ENCODE peak calls at places on chromosome 17, in ten cellular contexts. One of them, this sample, is unnamed.

GRCh38 chr17:76578376-76578775 is 7.3 kb downstream of the ST6GALNAC2 start:
- DNase-seq in body of pancreas: no peak
- DNase-seq in A549: no peak
- DNase-seq in H1: no peak
- DNase-seq in stomach: peak
- DNase-seq in adrenal gland: no peak
- DNase-seq in Peyer's patch: no peak
- DNase-seq in tibial nerve: no peak
- DNase-seq in heart left ventricle: no peak
- DNase-seq in suprapubic skin: no peak
- DNase-seq in this sample: no peak

GRCh38 chr17:51706098-51706497 is 445.8 kb downstream of the UTP18 start:
- DNase-seq in body of pancreas: no peak
- DNase-seq in A549: no peak
- DNase-seq in H1: no peak
- DNase-seq in stomach: no peak
- DNase-seq in adrenal gland: no peak
- DNase-seq in Peyer's patch: no peak
- DNase-seq in tibial nerve: no peak
- DNase-seq in heart left ventricle: no peak
- DNase-seq in suprapubic skin: no peak
- DNase-seq in this sample: no peak

GRCh38 chr17:64679710-64680216 is 17.7 kb upstream of the SMURF2 start:
- DNase-seq in body of pancreas: no peak
- DNase-seq in A549: peak
- DNase-seq in H1: no peak
- DNase-seq in stomach: no peak
- DNase-seq in adrenal gland: no peak
- DNase-seq in Peyer's patch: no peak
- DNase-seq in tibial nerve: no peak
- DNase-seq in heart left ventricle: peak
- DNase-seq in suprapubic skin: no peak
- DNase-seq in this sample: no peak

GRCh38 chr17:4558311-4558972 is 1.9 kb downstream of the GGT6 start:
- DNase-seq in body of pancreas: no peak
- DNase-seq in A549: no peak
- DNase-seq in H1: no peak
- DNase-seq in stomach: no peak
- DNase-seq in adrenal gland: no peak
- DNase-seq in Peyer's patch: no peak
- DNase-seq in tibial nerve: no peak
- DNase-seq in heart left ventricle: no peak
- DNase-seq in suprapubic skin: no peak
- DNase-seq in this sample: no peak

GRCh38 chr17:40850287-40850972 is 16.6 kb downstream of the KRT12 start:
- DNase-seq in body of pancreas: no peak
- DNase-seq in A549: peak
- DNase-seq in H1: no peak
- DNase-seq in stomach: no peak
- DNase-seq in adrenal gland: no peak
- DNase-seq in Peyer's patch: no peak
- DNase-seq in tibial nerve: no peak
- DNase-seq in heart left ventricle: no peak
- DNase-seq in suprapubic skin: no peak
- DNase-seq in this sample: no peak

GRCh38 chr17:62895256-62895649 is 70.8 kb upstream of the TANC2 start:
- DNase-seq in body of pancreas: no peak
- DNase-seq in A549: no peak
- DNase-seq in H1: no peak
- DNase-seq in stomach: no peak
- DNase-seq in adrenal gland: no peak
- DNase-seq in Peyer's patch: no peak
- DNase-seq in tibial nerve: no peak
- DNase-seq in heart left ventricle: no peak
- DNase-seq in suprapubic skin: no peak
- DNase-seq in this sample: no peak

GRCh38 chr17:30393491-30393890 is 14.8 kb downstream of the CPD start:
- DNase-seq in body of pancreas: no peak
- DNase-seq in A549: no peak
- DNase-seq in H1: no peak
- DNase-seq in stomach: no peak
- DNase-seq in adrenal gland: no peak
- DNase-seq in Peyer's patch: no peak
- DNase-seq in tibial nerve: no peak
- DNase-seq in heart left ventricle: no peak
- DNase-seq in suprapubic skin: no peak
- DNase-seq in this sample: no peak

GRCh38 chr17:11871773-11872172 is 125.5 kb downstream of the ZNF18 start:
- DNase-seq in body of pancreas: no peak
- DNase-seq in A549: peak
- DNase-seq in H1: no peak
- DNase-seq in stomach: no peak
- DNase-seq in adrenal gland: no peak
- DNase-seq in Peyer's patch: no peak
- DNase-seq in tibial nerve: no peak
- DNase-seq in heart left ventricle: no peak
- DNase-seq in suprapubic skin: no peak
- DNase-seq in this sample: no peak

GRCh38 chr17:4566785-4567184 is 6.4 kb upstream of the GGT6 start:
- DNase-seq in body of pancreas: peak
- DNase-seq in A549: peak
- DNase-seq in H1: peak
- DNase-seq in stomach: peak
- DNase-seq in adrenal gland: peak
- DNase-seq in Peyer's patch: peak
- DNase-seq in tibial nerve: peak
- DNase-seq in heart left ventricle: peak
- DNase-seq in suprapubic skin: no peak
- DNase-seq in this sample: peak

GRCh38 chr17:6870841-6871240 is 39.3 kb upstream of the TEKT1 start:
- DNase-seq in body of pancreas: no peak
- DNase-seq in A549: peak
- DNase-seq in H1: no peak
- DNase-seq in stomach: no peak
- DNase-seq in adrenal gland: no peak
- DNase-seq in Peyer's patch: no peak
- DNase-seq in tibial nerve: no peak
- DNase-seq in heart left ventricle: no peak
- DNase-seq in suprapubic skin: no peak
- DNase-seq in this sample: no peak

GRCh38 chr17:6872941-6873340 is 41.4 kb upstream of the TEKT1 start:
- DNase-seq in body of pancreas: no peak
- DNase-seq in A549: peak
- DNase-seq in H1: no peak
- DNase-seq in stomach: no peak
- DNase-seq in adrenal gland: no peak
- DNase-seq in Peyer's patch: no peak
- DNase-seq in tibial nerve: no peak
- DNase-seq in heart left ventricle: no peak
- DNase-seq in suprapubic skin: no peak
- DNase-seq in this sample: no peak

GRCh38 chr17:6862822-6863221 is 31.3 kb upstream of the TEKT1 start:
- DNase-seq in body of pancreas: no peak
- DNase-seq in A549: no peak
- DNase-seq in H1: no peak
- DNase-seq in stomach: no peak
- DNase-seq in adrenal gland: no peak
- DNase-seq in Peyer's patch: no peak
- DNase-seq in tibial nerve: no peak
- DNase-seq in heart left ventricle: no peak
- DNase-seq in suprapubic skin: no peak
- DNase-seq in this sample: peak

GRCh38 chr17:6868579-6868978 is 37.0 kb upstream of the TEKT1 start:
- DNase-seq in body of pancreas: no peak
- DNase-seq in A549: peak
- DNase-seq in H1: no peak
- DNase-seq in stomach: no peak
- DNase-seq in adrenal gland: no peak
- DNase-seq in Peyer's patch: no peak
- DNase-seq in tibial nerve: no peak
- DNase-seq in heart left ventricle: no peak
- DNase-seq in suprapubic skin: no peak
- DNase-seq in this sample: no peak
- H3K4me3 ChIP-seq in body of pancreas: no peak
- H3K4me3 ChIP-seq in A549: no peak
- H3K4me3 ChIP-seq in H1: no peak
- H3K4me3 ChIP-seq in stomach: no peak
- H3K4me3 ChIP-seq in adrenal gland: no peak
- H3K4me3 ChIP-seq in Peyer's patch: no peak
- H3K4me3 ChIP-seq in tibial nerve: no peak
- H3K4me3 ChIP-seq in heart left ventricle: no peak
- H3K4me3 ChIP-seq in suprapubic skin: no peak
- H3K4me3 ChIP-seq in this sample: no peak

DNA sequence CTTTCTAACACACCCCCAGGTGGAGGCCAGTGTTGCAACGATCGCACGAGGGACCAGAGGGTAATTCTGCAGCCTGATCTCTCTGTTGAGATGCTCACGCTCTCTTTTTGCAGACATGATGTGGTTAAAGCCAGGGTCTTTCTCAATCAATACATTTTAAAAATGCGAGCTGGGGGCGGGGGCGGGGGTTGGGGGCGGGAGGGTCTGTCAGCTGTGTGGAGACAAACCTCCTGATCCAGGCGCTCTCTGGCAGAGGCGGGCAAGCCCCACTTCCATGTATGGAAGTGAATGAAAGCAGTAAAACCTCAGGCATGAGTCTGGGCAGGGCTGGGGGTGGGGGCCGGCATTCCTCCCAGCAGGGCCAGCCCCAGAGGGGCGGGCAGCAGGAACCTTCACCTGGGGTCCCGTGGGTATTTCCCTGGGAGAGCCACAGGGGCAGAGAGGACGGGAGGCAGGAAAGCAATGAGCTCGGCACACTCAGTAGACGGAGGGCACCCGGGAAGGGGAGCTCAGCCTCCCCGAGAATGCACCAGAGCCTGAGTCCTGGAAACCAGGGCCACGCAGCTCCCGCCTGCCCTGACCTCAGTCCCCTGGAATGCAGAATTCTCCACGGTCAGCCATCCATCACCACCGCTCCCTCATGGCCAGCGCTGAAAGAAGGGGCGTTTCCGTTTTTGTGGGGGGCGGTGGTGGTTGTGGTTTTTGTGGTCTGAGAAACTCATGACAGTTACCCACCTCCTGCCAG is 28.0 kb downstream of the NXN start:
- DNase-seq in body of pancreas: peak
- DNase-seq in A549: peak
- DNase-seq in H1: peak
- DNase-seq in stomach: no peak
- DNase-seq in adrenal gland: no peak
- DNase-seq in Peyer's patch: no peak
- DNase-seq in tibial nerve: no peak
- DNase-seq in heart left ventricle: no peak
- DNase-seq in suprapubic skin: no peak
- DNase-seq in this sample: peak
- TF ChIP-seq POLR2A in body of pancreas: peak
- TF ChIP-seq POLR2A in A549: no peak
- TF ChIP-seq POLR2A in H1: no peak
- TF ChIP-seq POLR2A in stomach: no peak
- TF ChIP-seq POLR2A in adrenal gland: no peak
- TF ChIP-seq POLR2A in Peyer's patch: no peak
- TF ChIP-seq POLR2A in tibial nerve: no peak
- TF ChIP-seq POLR2A in heart left ventricle: no peak
- TF ChIP-seq POLR2A in suprapubic skin: no peak
- TF ChIP-seq POLR2A in this sample: no peak

DNA sequence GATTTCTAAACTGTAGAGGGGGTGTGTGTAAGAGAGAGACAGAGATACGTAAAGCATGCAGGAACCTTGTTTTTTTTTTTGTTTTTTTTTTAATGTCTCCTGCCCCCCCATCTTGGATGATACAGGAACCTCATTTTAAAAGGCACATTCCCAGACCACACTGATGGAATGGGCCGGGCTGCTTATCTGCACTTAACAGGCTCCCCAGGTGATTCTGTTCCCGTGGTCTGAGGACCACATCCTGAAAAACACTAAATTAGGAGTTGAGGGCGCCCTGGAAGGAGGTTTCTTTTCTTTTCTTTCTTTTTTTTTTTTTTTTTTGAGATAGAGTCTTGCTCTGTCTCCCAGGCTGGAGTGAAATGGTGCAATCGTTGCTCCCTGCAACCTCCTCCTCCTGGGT is 14.3 kb downstream of the TTYH2 start:
- DNase-seq in body of pancreas: no peak
- DNase-seq in A549: no peak
- DNase-seq in H1: no peak
- DNase-seq in stomach: no peak
- DNase-seq in adrenal gland: no peak
- DNase-seq in Peyer's patch: no peak
- DNase-seq in tibial nerve: no peak
- DNase-seq in heart left ventricle: no peak
- DNase-seq in suprapubic skin: no peak
- DNase-seq in this sample: no peak
- H3K4me3 ChIP-seq in body of pancreas: no peak
- H3K4me3 ChIP-seq in A549: no peak
- H3K4me3 ChIP-seq in H1: no peak
- H3K4me3 ChIP-seq in stomach: no peak
- H3K4me3 ChIP-seq in adrenal gland: no peak
- H3K4me3 ChIP-seq in Peyer's patch: no peak
- H3K4me3 ChIP-seq in tibial nerve: no peak
- H3K4me3 ChIP-seq in heart left ventricle: no peak
- H3K4me3 ChIP-seq in suprapubic skin: no peak
- H3K4me3 ChIP-seq in this sample: no peak

GRCh38 chr17:74430706-74431567 is 951 bp upstream of the GPRC5C start:
- DNase-seq in body of pancreas: peak
- DNase-seq in A549: peak
- DNase-seq in H1: peak
- DNase-seq in stomach: peak
- DNase-seq in adrenal gland: peak
- DNase-seq in Peyer's patch: peak
- DNase-seq in tibial nerve: peak
- DNase-seq in heart left ventricle: peak
- DNase-seq in suprapubic skin: no peak
- DNase-seq in this sample: peak

GRCh38 chr17:74431568-74432483 is at the start of gene GPRC5C:
- DNase-seq in body of pancreas: peak
- DNase-seq in A549: peak
- DNase-seq in H1: peak
- DNase-seq in stomach: peak
- DNase-seq in adrenal gland: peak
- DNase-seq in Peyer's patch: peak
- DNase-seq in tibial nerve: peak
- DNase-seq in heart left ventricle: peak
- DNase-seq in suprapubic skin: no peak
- DNase-seq in this sample: peak

GRCh38 chr17:74430385-74430705 is 1.5 kb upstream of the GPRC5C start:
- DNase-seq in body of pancreas: no peak
- DNase-seq in A549: peak
- DNase-seq in H1: no peak
- DNase-seq in stomach: no peak
- DNase-seq in adrenal gland: peak
- DNase-seq in Peyer's patch: no peak
- DNase-seq in tibial nerve: no peak
- DNase-seq in heart left ventricle: no peak
- DNase-seq in suprapubic skin: no peak
- DNase-seq in this sample: no peak

GRCh38 chr17:74427763-74428153 is 4.1 kb upstream of the GPRC5C start:
- DNase-seq in body of pancreas: no peak
- DNase-seq in A549: no peak
- DNase-seq in H1: no peak
- DNase-seq in stomach: no peak
- DNase-seq in adrenal gland: no peak
- DNase-seq in Peyer's patch: no peak
- DNase-seq in tibial nerve: no peak
- DNase-seq in heart left ventricle: no peak
- DNase-seq in suprapubic skin: no peak
- DNase-seq in this sample: no peak

GRCh38 chr17:74429604-74430384 is 2.1 kb upstream of the GPRC5C start:
- DNase-seq in body of pancreas: peak
- DNase-seq in A549: no peak
- DNase-seq in H1: no peak
- DNase-seq in stomach: peak
- DNase-seq in adrenal gland: no peak
- DNase-seq in Peyer's patch: peak
- DNase-seq in tibial nerve: no peak
- DNase-seq in heart left ventricle: no peak
- DNase-seq in suprapubic skin: no peak
- DNase-seq in this sample: peak
- TF ChIP-seq POLR2A in body of pancreas: no peak
- TF ChIP-seq POLR2A in A549: no peak
- TF ChIP-seq POLR2A in H1: no peak
- TF ChIP-seq POLR2A in stomach: no peak
- TF ChIP-seq POLR2A in adrenal gland: no peak
- TF ChIP-seq POLR2A in Peyer's patch: peak
- TF ChIP-seq POLR2A in tibial nerve: no peak
- TF ChIP-seq POLR2A in heart left ventricle: no peak
- TF ChIP-seq POLR2A in suprapubic skin: no peak
- TF ChIP-seq POLR2A in this sample: no peak